ENCODE peak calls at places on chromosomes 12 and 14, in four cellular contexts. One of them, this sample, is unnamed.

GRCh38 chr12:69966839-69967238 is 141.8 kb downstream of the MYRFL start:
- DNase-seq in K562: no peak
- DNase-seq in WTC11: no peak
- DNase-seq in GM12878: no peak
- DNase-seq in this sample: no peak

GRCh38 chr12:76299536-76300296 is 48.5 kb downstream of the BBS10 start:
- DNase-seq in GM12878: no peak
- DNase-seq in K562: no peak
- DNase-seq in WTC11: no peak
- DNase-seq in this sample: peak; percentile 17

GRCh38 chr12:86660488-86661171 is 404.4 kb upstream of the MGAT4C start:
- DNase-seq in GM12878: no peak
- DNase-seq in WTC11: no peak
- DNase-seq in K562: no peak
- DNase-seq in this sample: no peak

GRCh38 chr14:98893675-98894074 is 378.3 kb downstream of the BCL11B start:
- DNase-seq in GM12878: no peak
- DNase-seq in K562: no peak
- DNase-seq in WTC11: no peak
- DNase-seq in this sample: no peak

GRCh38 chr12:67275380-67275913 is 6.3 kb downstream of the CAND1 start:
- DNase-seq in WTC11: no peak
- DNase-seq in K562: no peak
- DNase-seq in GM12878: no peak
- DNase-seq in this sample: peak; percentile 46

GRCh38 chr12:34399631-34400422 is 377.5 kb downstream of the ALG10 start:
- DNase-seq in GM12878: no peak
- DNase-seq in WTC11: peak; percentile 4
- DNase-seq in K562: peak; percentile 1
- DNase-seq in this sample: no peak

GRCh38 chr14:55756078-55756477 is 176.1 kb downstream of the KTN1 start:
- DNase-seq in GM12878: no peak
- DNase-seq in WTC11: no peak
- DNase-seq in K562: no peak
- DNase-seq in this sample: no peak

GRCh38 chr12:28497889-28498411 is 307.7 kb downstream of the CCDC91 start:
- DNase-seq in GM12878: peak; percentile 21
- DNase-seq in WTC11: no peak
- DNase-seq in K562: no peak
- DNase-seq in this sample: no peak

GRCh38 chr12:4307593-4308333 is 13.2 kb upstream of the TIGAR start:
- DNase-seq in K562: no peak
- DNase-seq in GM12878: no peak
- DNase-seq in WTC11: peak; percentile 86
- DNase-seq in this sample: peak; percentile 79

GRCh38 chr14:101007004-101007614 is 103.6 kb upstream of the RTL1 start:
- DNase-seq in WTC11: no peak
- DNase-seq in K562: no peak
- DNase-seq in GM12878: no peak
- DNase-seq in this sample: no peak

GRCh38 chr12:57099062-57099714 is 10.3 kb downstream of the NAB2 start:
- DNase-seq in GM12878: no peak
- DNase-seq in WTC11: no peak
- DNase-seq in K562: no peak
- DNase-seq in this sample: no peak

GRCh38 chr14:65100905-65101541 is 1.3 kb downstream of the MAX start:
- DNase-seq in GM12878: no peak
- DNase-seq in WTC11: no peak
- DNase-seq in K562: no peak
- DNase-seq in this sample: no peak

GRCh38 chr12:14618990-14619389 is 51.3 kb upstream of the PLBD1 start:
- DNase-seq in K562: no peak
- DNase-seq in GM12878: no peak
- DNase-seq in WTC11: no peak
- DNase-seq in this sample: no peak

GRCh38 chr14:39266589-39266870 is 32.8 kb downstream of the MIA2 start:
- DNase-seq in WTC11: no peak
- DNase-seq in GM12878: no peak
- DNase-seq in K562: peak; percentile 51
- DNase-seq in this sample: peak; percentile 96

GRCh38 chr12:89477633-89478279 is 46.8 kb downstream of the GALNT4 start:
- DNase-seq in WTC11: no peak
- DNase-seq in GM12878: no peak
- DNase-seq in K562: no peak
- DNase-seq in this sample: no peak

GRCh38 chr12:121934318-121934682 is 15.9 kb downstream of the CFAP251 start:
- DNase-seq in WTC11: no peak
- DNase-seq in K562: no peak
- DNase-seq in GM12878: no peak
- DNase-seq in this sample: no peak

GRCh38 chr12:32448581-32448980 is 49.2 kb downstream of the FGD4 start:
- DNase-seq in GM12878: no peak
- DNase-seq in K562: no peak
- DNase-seq in WTC11: no peak
- DNase-seq in this sample: no peak

GRCh38 chr12:56142184-56142784 is 10.1 kb upstream of the MYL6B start:
- DNase-seq in K562: no peak
- DNase-seq in GM12878: no peak
- DNase-seq in WTC11: no peak
- DNase-seq in this sample: no peak

GRCh38 chr12:91127296-91127695 is 16.0 kb upstream of the LUM start:
- DNase-seq in WTC11: no peak
- DNase-seq in GM12878: no peak
- DNase-seq in K562: no peak
- DNase-seq in this sample: no peak

GRCh38 chr12:7219599-7220243 is 30.2 kb downstream of the PEX5 start:
- DNase-seq in GM12878: peak; percentile 19
- DNase-seq in K562: peak; percentile 48
- DNase-seq in WTC11: peak; percentile 77
- DNase-seq in this sample: peak; percentile 63

GRCh38 chr14:82725188-82725587 is 1191.5 kb upstream of the SEL1L start:
- DNase-seq in WTC11: no peak
- DNase-seq in GM12878: no peak
- DNase-seq in K562: no peak
- DNase-seq in this sample: no peak

GRCh38 chr12:57006809-57007475 is 596 bp upstream of the ZBTB39 start:
- DNase-seq in K562: no peak
- DNase-seq in WTC11: no peak
- DNase-seq in GM12878: no peak
- DNase-seq in this sample: no peak

GRCh38 chr14:77208266-77208978 is 26.8 kb downstream of the TMEM63C start:
- DNase-seq in WTC11: peak; percentile 85
- DNase-seq in GM12878: no peak
- DNase-seq in K562: peak; percentile 63
- DNase-seq in this sample: peak; percentile 32

GRCh38 chr12:98561846-98562245 is 31.6 kb upstream of the SLC25A3 start:
- DNase-seq in WTC11: no peak
- DNase-seq in GM12878: no peak
- DNase-seq in K562: no peak
- DNase-seq in this sample: no peak

GRCh38 chr12:24270965-24271364 is 321.5 kb upstream of the SOX5 start:
- DNase-seq in WTC11: no peak
- DNase-seq in GM12878: no peak
- DNase-seq in K562: no peak
- DNase-seq in this sample: no peak

GRCh38 chr12:87518508-87518907 is 510.7 kb downstream of the C12orf50 start:
- DNase-seq in GM12878: no peak
- DNase-seq in WTC11: no peak
- DNase-seq in K562: no peak
- DNase-seq in this sample: no peak

GRCh38 chr12:10160659-10161386 is 11.1 kb downstream of the OLR1 start:
- DNase-seq in GM12878: no peak
- DNase-seq in K562: no peak
- DNase-seq in WTC11: no peak
- DNase-seq in this sample: no peak

GRCh38 chr12:47805417-47805816 is 14.3 kb downstream of the HDAC7 start:
- DNase-seq in WTC11: no peak
- DNase-seq in K562: no peak
- DNase-seq in GM12878: no peak
- DNase-seq in this sample: no peak

GRCh38 chr14:69263364-69263763 is 3.4 kb downstream of the GALNT16 start:
- DNase-seq in GM12878: no peak
- DNase-seq in WTC11: no peak
- DNase-seq in K562: no peak
- DNase-seq in this sample: no peak

GRCh38 chr14:104746951-104747481 is 5.9 kb upstream of the SIVA1 start:
- DNase-seq in K562: no peak
- DNase-seq in GM12878: no peak
- DNase-seq in WTC11: no peak
- DNase-seq in this sample: no peak

GRCh38 chr14:83993545-83993944 is 1536.4 kb upstream of the FLRT2 start:
- DNase-seq in WTC11: no peak
- DNase-seq in K562: no peak
- DNase-seq in GM12878: no peak
- DNase-seq in this sample: no peak

GRCh38 chr12:68933564-68933893 is 558 bp upstream of the CPM start:
- DNase-seq in GM12878: no peak
- DNase-seq in K562: no peak
- DNase-seq in WTC11: no peak
- DNase-seq in this sample: no peak

GRCh38 chr12:111758120-111758561 is 8.6 kb upstream of the ALDH2 start:
- DNase-seq in WTC11: peak; percentile 41
- DNase-seq in K562: no peak
- DNase-seq in GM12878: no peak
- DNase-seq in this sample: no peak

GRCh38 chr14:75605916-75606315 is 27.5 kb downstream of the FLVCR2 start:
- DNase-seq in WTC11: no peak
- DNase-seq in GM12878: no peak
- DNase-seq in K562: no peak
- DNase-seq in this sample: no peak

GRCh38 chr14:45103806-45104205 is 19.9 kb downstream of the PRPF39 start:
- DNase-seq in GM12878: no peak
- DNase-seq in WTC11: no peak
- DNase-seq in K562: no peak
- DNase-seq in this sample: no peak

DNA sequence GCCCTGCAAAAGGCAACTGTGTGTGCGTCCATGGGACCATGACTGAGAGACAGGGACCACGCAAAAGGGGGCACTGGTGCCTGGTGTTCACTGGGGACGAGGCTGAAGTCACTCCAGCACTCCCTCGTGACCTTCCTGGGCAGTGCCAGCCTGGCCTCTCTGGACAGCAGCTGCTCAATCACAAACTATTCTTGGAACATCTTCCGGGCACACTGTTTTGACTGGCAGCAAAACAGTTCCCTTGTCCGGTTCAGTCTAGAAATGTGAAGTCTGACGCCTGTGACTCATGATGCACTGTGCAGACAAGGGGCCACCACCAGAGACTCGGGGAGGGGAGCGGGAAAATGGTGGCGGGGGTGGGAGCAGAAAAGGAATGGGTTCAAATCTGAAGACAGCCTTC is 20.8 kb downstream of the SNRNP35 start:
- DNase-seq in WTC11: no peak
- DNase-seq in GM12878: no peak
- DNase-seq in K562: no peak
- DNase-seq in this sample: no peak
- TF ChIP-seq NR2C2 in WTC11: no peak
- TF ChIP-seq NR2C2 in GM12878: no peak
- TF ChIP-seq NR2C2 in K562: no peak
- TF ChIP-seq NR2C2 in this sample: no peak

GRCh38 chr12:105729372-105729771 is 398.9 kb downstream of the C12orf75 start:
- DNase-seq in WTC11: no peak
- DNase-seq in GM12878: no peak
- DNase-seq in K562: no peak
- DNase-seq in this sample: no peak

GRCh38 chr12:105736498-105736897 is 402.3 kb downstream of the NUAK1 start:
- DNase-seq in WTC11: no peak
- DNase-seq in GM12878: no peak
- DNase-seq in K562: no peak
- DNase-seq in this sample: no peak

GRCh38 chr12:105729931-105730330 is 399.4 kb downstream of the C12orf75 start:
- DNase-seq in GM12878: no peak
- DNase-seq in WTC11: no peak
- DNase-seq in K562: no peak
- DNase-seq in this sample: no peak

GRCh38 chr12:105738036-105738435 is 400.7 kb downstream of the NUAK1 start:
- DNase-seq in GM12878: no peak
- DNase-seq in K562: no peak
- DNase-seq in WTC11: no peak
- DNase-seq in this sample: no peak

GRCh38 chr12:105733579-105733978 is 403.1 kb downstream of the C12orf75 start:
- DNase-seq in WTC11: no peak
- DNase-seq in K562: no peak
- DNase-seq in GM12878: no peak
- DNase-seq in this sample: no peak
- TF ChIP-seq NR2C2 in WTC11: no peak
- TF ChIP-seq NR2C2 in K562: no peak
- TF ChIP-seq NR2C2 in GM12878: no peak
- TF ChIP-seq NR2C2 in this sample: no peak

GRCh38 chr14:42141328-42141727 is 534.7 kb downstream of the LRFN5 start:
- DNase-seq in WTC11: no peak
- DNase-seq in GM12878: no peak
- DNase-seq in K562: no peak
- DNase-seq in this sample: no peak

GRCh38 chr14:42140831-42141279 is 534.2 kb downstream of the LRFN5 start:
- DNase-seq in GM12878: no peak
- DNase-seq in K562: no peak
- DNase-seq in WTC11: no peak
- DNase-seq in this sample: no peak

GRCh38 chr14:42138406-42138805 is 531.7 kb downstream of the LRFN5 start:
- DNase-seq in GM12878: no peak
- DNase-seq in K562: no peak
- DNase-seq in WTC11: no peak
- DNase-seq in this sample: no peak

GRCh38 chr14:42143114-42143513 is 536.4 kb downstream of the LRFN5 start:
- DNase-seq in WTC11: no peak
- DNase-seq in K562: no peak
- DNase-seq in GM12878: no peak
- DNase-seq in this sample: no peak

GRCh38 chr14:42140001-42140400 is 533.3 kb downstream of the LRFN5 start:
- DNase-seq in WTC11: no peak
- DNase-seq in K562: no peak
- DNase-seq in GM12878: no peak
- DNase-seq in this sample: no peak
- TF ChIP-seq NR2C2 in WTC11: no peak
- TF ChIP-seq NR2C2 in K562: no peak
- TF ChIP-seq NR2C2 in GM12878: no peak
- TF ChIP-seq NR2C2 in this sample: no peak

GRCh38 chr14:61188936-61189808 is 92.0 kb downstream of the TMEM30B start:
- DNase-seq in WTC11: peak; percentile 86
- DNase-seq in K562: peak; percentile 16
- DNase-seq in GM12878: no peak
- DNase-seq in this sample: peak; percentile 48
- TF ChIP-seq NR2C2 in WTC11: no peak
- TF ChIP-seq NR2C2 in K562: no peak
- TF ChIP-seq NR2C2 in GM12878: no peak
- TF ChIP-seq NR2C2 in this sample: no peak

This sample was measured in HepG2.